ENCODE peak calls at places on chromosomes 11 and 22, in six cellular contexts. One of them, this sample, is unnamed.

GRCh38 chr11:1113405-1114201 is 38.9 kb downstream of the MUC2 start:
- DNase-seq in H4: no peak
- DNase-seq in Caco-2: peak
- DNase-seq in head of caudate nucleus: no peak
- DNase-seq in left colon: peak
- DNase-seq in nephron progenitor cell: no peak
- DNase-seq in this sample: no peak

GRCh38 chr11:117313103-117313502 is 3.0 kb downstream of the BACE1 start:
- DNase-seq in left colon: no peak
- DNase-seq in head of caudate nucleus: no peak
- DNase-seq in Caco-2: no peak
- DNase-seq in H4: no peak
- DNase-seq in nephron progenitor cell: no peak
- DNase-seq in this sample: no peak

GRCh38 chr11:20688761-20689160 is 19.4 kb downstream of the NELL1 start:
- DNase-seq in head of caudate nucleus: no peak
- DNase-seq in left colon: no peak
- DNase-seq in H4: no peak
- DNase-seq in Caco-2: no peak
- DNase-seq in nephron progenitor cell: no peak
- DNase-seq in this sample: no peak

GRCh38 chr11:78715639-78716311 is 141.1 kb upstream of the NARS2 start:
- DNase-seq in head of caudate nucleus: peak
- DNase-seq in nephron progenitor cell: peak
- DNase-seq in H4: peak
- DNase-seq in Caco-2: peak
- DNase-seq in left colon: peak
- DNase-seq in this sample: peak

GRCh38 chr22:42145175-42145574 is 14.6 kb upstream of the CYP2D6 start:
- DNase-seq in H4: no peak
- DNase-seq in head of caudate nucleus: no peak
- DNase-seq in left colon: no peak
- DNase-seq in Caco-2: no peak
- DNase-seq in nephron progenitor cell: no peak
- DNase-seq in this sample: no peak

GRCh38 chr22:45598596-45599217 is 72.9 kb upstream of the ATXN10 start:
- DNase-seq in head of caudate nucleus: no peak
- DNase-seq in left colon: no peak
- DNase-seq in nephron progenitor cell: no peak
- DNase-seq in Caco-2: no peak
- DNase-seq in H4: no peak
- DNase-seq in this sample: no peak

GRCh38 chr11:2297623-2298030 is 4.1 kb downstream of the C11orf21 start:
- DNase-seq in H4: no peak
- DNase-seq in head of caudate nucleus: no peak
- DNase-seq in nephron progenitor cell: no peak
- DNase-seq in left colon: no peak
- DNase-seq in Caco-2: no peak
- DNase-seq in this sample: no peak

GRCh38 chr11:45847908-45848316 is 637 bp downstream of the CRY2 start:
- DNase-seq in H4: no peak
- DNase-seq in left colon: peak
- DNase-seq in head of caudate nucleus: no peak
- DNase-seq in Caco-2: peak
- DNase-seq in nephron progenitor cell: peak
- DNase-seq in this sample: peak

GRCh38 chr11:2098691-2099522 is 40.3 kb downstream of the IGF2 start:
- DNase-seq in head of caudate nucleus: no peak
- DNase-seq in nephron progenitor cell: no peak
- DNase-seq in left colon: no peak
- DNase-seq in H4: no peak
- DNase-seq in Caco-2: no peak
- DNase-seq in this sample: no peak

GRCh38 chr11:86335131-86335768 is 33.2 kb downstream of the HIKESHI start:
- DNase-seq in head of caudate nucleus: no peak
- DNase-seq in left colon: no peak
- DNase-seq in Caco-2: no peak
- DNase-seq in H4: no peak
- DNase-seq in nephron progenitor cell: no peak
- DNase-seq in this sample: no peak

GRCh38 chr11:69153661-69154060 is 2.1 kb upstream of the SMIM38 start:
- DNase-seq in nephron progenitor cell: no peak
- DNase-seq in head of caudate nucleus: no peak
- DNase-seq in Caco-2: no peak
- DNase-seq in H4: no peak
- DNase-seq in left colon: no peak
- DNase-seq in this sample: no peak

GRCh38 chr11:121104223-121104831 is 3.3 kb downstream of the TECTA start:
- DNase-seq in nephron progenitor cell: no peak
- DNase-seq in H4: no peak
- DNase-seq in left colon: no peak
- DNase-seq in Caco-2: no peak
- DNase-seq in head of caudate nucleus: no peak
- DNase-seq in this sample: no peak

GRCh38 chr11:104451193-104451592 is 287.2 kb upstream of the PDGFD start:
- DNase-seq in nephron progenitor cell: no peak
- DNase-seq in H4: no peak
- DNase-seq in left colon: no peak
- DNase-seq in head of caudate nucleus: no peak
- DNase-seq in Caco-2: no peak
- DNase-seq in this sample: peak

GRCh38 chr11:74550991-74551753 is 41.2 kb upstream of the POLD3 start:
- DNase-seq in nephron progenitor cell: no peak
- DNase-seq in H4: no peak
- DNase-seq in head of caudate nucleus: no peak
- DNase-seq in Caco-2: no peak
- DNase-seq in left colon: no peak
- DNase-seq in this sample: no peak

GRCh38 chr22:23787910-23788309 is 1.1 kb downstream of the SMARCB1 start:
- DNase-seq in H4: no peak
- DNase-seq in Caco-2: no peak
- DNase-seq in nephron progenitor cell: no peak
- DNase-seq in head of caudate nucleus: no peak
- DNase-seq in left colon: no peak
- DNase-seq in this sample: no peak

GRCh38 chr11:43853766-43854165 is 26.9 kb upstream of the ALKBH3 start:
- DNase-seq in H4: no peak
- DNase-seq in Caco-2: no peak
- DNase-seq in head of caudate nucleus: no peak
- DNase-seq in nephron progenitor cell: no peak
- DNase-seq in left colon: no peak
- DNase-seq in this sample: peak

GRCh38 chr11:117426297-117426685 is 98.6 kb downstream of the CEP164 start:
- DNase-seq in Caco-2: peak
- DNase-seq in H4: peak
- DNase-seq in nephron progenitor cell: peak
- DNase-seq in head of caudate nucleus: peak
- DNase-seq in left colon: peak
- DNase-seq in this sample: peak

GRCh38 chr22:45376703-45377102 is 36.7 kb downstream of the SMC1B start:
- DNase-seq in left colon: no peak
- DNase-seq in nephron progenitor cell: no peak
- DNase-seq in H4: no peak
- DNase-seq in Caco-2: no peak
- DNase-seq in head of caudate nucleus: no peak
- DNase-seq in this sample: peak

GRCh38 chr22:34760276-34761008 is 305.5 kb upstream of the ISX start:
- DNase-seq in Caco-2: no peak
- DNase-seq in H4: no peak
- DNase-seq in left colon: no peak
- DNase-seq in head of caudate nucleus: no peak
- DNase-seq in nephron progenitor cell: no peak
- DNase-seq in this sample: no peak

GRCh38 chr22:30778261-30778660 is 83.6 kb downstream of the OSBP2 start:
- DNase-seq in left colon: no peak
- DNase-seq in H4: no peak
- DNase-seq in head of caudate nucleus: no peak
- DNase-seq in nephron progenitor cell: no peak
- DNase-seq in Caco-2: no peak
- DNase-seq in this sample: no peak

GRCh38 chr22:24230911-24231656 is 13.8 kb downstream of the GGT5 start:
- DNase-seq in nephron progenitor cell: peak
- DNase-seq in left colon: peak
- DNase-seq in H4: no peak
- DNase-seq in head of caudate nucleus: no peak
- DNase-seq in Caco-2: no peak
- DNase-seq in this sample: peak

GRCh38 chr22:29451863-29452262 is 13.5 kb downstream of the RFPL1 start:
- DNase-seq in nephron progenitor cell: no peak
- DNase-seq in left colon: no peak
- DNase-seq in head of caudate nucleus: no peak
- DNase-seq in Caco-2: no peak
- DNase-seq in H4: no peak
- DNase-seq in this sample: no peak

GRCh38 chr11:73653996-73654395 is 7.6 kb downstream of the PLEKHB1 start:
- DNase-seq in H4: no peak
- DNase-seq in nephron progenitor cell: no peak
- DNase-seq in Caco-2: no peak
- DNase-seq in left colon: no peak
- DNase-seq in head of caudate nucleus: no peak
- DNase-seq in this sample: no peak

GRCh38 chr11:128553662-128554392 is 33.5 kb downstream of the ETS1 start:
- DNase-seq in Caco-2: no peak
- DNase-seq in H4: peak
- DNase-seq in nephron progenitor cell: no peak
- DNase-seq in head of caudate nucleus: peak
- DNase-seq in left colon: no peak
- DNase-seq in this sample: no peak

GRCh38 chr22:28911777-28912669 is 28.7 kb downstream of the ZNRF3 start:
- DNase-seq in Caco-2: peak
- DNase-seq in H4: peak
- DNase-seq in head of caudate nucleus: no peak
- DNase-seq in left colon: peak
- DNase-seq in nephron progenitor cell: no peak
- DNase-seq in this sample: peak